ENCODE peak calls at places on chromosomes 6 and 20, in five cellular contexts. One of them, this sample, is unnamed.

GRCh38 chr6:139625998-139626975 is 251.8 kb upstream of the CITED2 start:
- DNase-seq in PC-3: no peak
- DNase-seq in neuronal stem cell: no peak
- DNase-seq in SJSA1: no peak
- DNase-seq in endodermal cell: no peak
- DNase-seq in this sample: no peak

GRCh38 chr20:45752747-45753146 is 30.6 kb downstream of the SPINT4 start:
- DNase-seq in PC-3: no peak
- DNase-seq in neuronal stem cell: no peak
- DNase-seq in SJSA1: no peak
- DNase-seq in endodermal cell: no peak
- DNase-seq in this sample: no peak

GRCh38 chr6:25945175-25945574 is 14.7 kb upstream of the SLC17A2 start:
- DNase-seq in PC-3: no peak
- DNase-seq in neuronal stem cell: no peak
- DNase-seq in SJSA1: no peak
- DNase-seq in endodermal cell: no peak
- DNase-seq in this sample: no peak

GRCh38 chr6:17035257-17035757 is 66.5 kb upstream of the STMND1 start:
- DNase-seq in PC-3: no peak
- DNase-seq in neuronal stem cell: no peak
- DNase-seq in SJSA1: no peak
- DNase-seq in endodermal cell: no peak
- DNase-seq in this sample: no peak

GRCh38 chr6:43926644-43927524 is 156.9 kb downstream of the VEGFA start:
- DNase-seq in PC-3: peak; percentile 53
- DNase-seq in neuronal stem cell: peak; percentile 53
- DNase-seq in SJSA1: peak; percentile 75
- DNase-seq in endodermal cell: peak; percentile 93
- DNase-seq in this sample: peak; percentile 72

GRCh38 chr6:31945507-31946369 is at the start of gene CFB:
- DNase-seq in PC-3: peak; percentile 79
- DNase-seq in neuronal stem cell: no peak
- DNase-seq in SJSA1: peak; percentile 44
- DNase-seq in endodermal cell: peak; percentile 63
- DNase-seq in this sample: peak; percentile 89

GRCh38 chr20:38076548-38076947 is 43.0 kb downstream of the RPRD1B start:
- DNase-seq in PC-3: no peak
- DNase-seq in neuronal stem cell: no peak
- DNase-seq in SJSA1: no peak
- DNase-seq in endodermal cell: no peak
- DNase-seq in this sample: no peak

GRCh38 chr20:20551409-20551808 is 161.0 kb downstream of the RALGAPA2 start:
- DNase-seq in PC-3: peak; percentile 38
- DNase-seq in neuronal stem cell: no peak
- DNase-seq in SJSA1: no peak
- DNase-seq in endodermal cell: no peak
- DNase-seq in this sample: no peak

GRCh38 chr6:40627316-40627715 is 40.2 kb upstream of the LRFN2 start:
- DNase-seq in PC-3: peak; percentile 4
- DNase-seq in neuronal stem cell: no peak
- DNase-seq in SJSA1: no peak
- DNase-seq in endodermal cell: no peak
- DNase-seq in this sample: no peak

GRCh38 chr6:136923116-136923953 is 1.2 kb downstream of the SLC35D3 start:
- DNase-seq in PC-3: no peak
- DNase-seq in neuronal stem cell: no peak
- DNase-seq in SJSA1: no peak
- DNase-seq in endodermal cell: peak; percentile 80
- DNase-seq in this sample: no peak

GRCh38 chr6:25889877-25890853 is 16.1 kb upstream of the SLC17A3 start:
- DNase-seq in PC-3: peak; percentile 75
- DNase-seq in neuronal stem cell: peak; percentile 48
- DNase-seq in SJSA1: peak; percentile 34
- DNase-seq in endodermal cell: peak; percentile 64
- DNase-seq in this sample: no peak

GRCh38 chr6:20001286-20001685 is 164.1 kb downstream of the ID4 start:
- DNase-seq in PC-3: no peak
- DNase-seq in neuronal stem cell: no peak
- DNase-seq in SJSA1: no peak
- DNase-seq in endodermal cell: no peak
- DNase-seq in this sample: no peak

GRCh38 chr6:156943167-156943566 is 166.0 kb downstream of the ARID1B start:
- DNase-seq in PC-3: no peak
- DNase-seq in neuronal stem cell: no peak
- DNase-seq in SJSA1: peak; percentile 50
- DNase-seq in endodermal cell: no peak
- DNase-seq in this sample: no peak

GRCh38 chr6:2850480-2851150 is 9.0 kb upstream of the SERPINB1 start:
- DNase-seq in PC-3: peak; percentile 48
- DNase-seq in neuronal stem cell: no peak
- DNase-seq in SJSA1: peak; percentile 79
- DNase-seq in endodermal cell: no peak
- DNase-seq in this sample: no peak

GRCh38 chr6:85516168-85516567 is 66.3 kb downstream of the NT5E start:
- DNase-seq in PC-3: peak; percentile 53
- DNase-seq in neuronal stem cell: no peak
- DNase-seq in SJSA1: peak; percentile 27
- DNase-seq in endodermal cell: no peak
- DNase-seq in this sample: no peak

GRCh38 chr6:110567957-110568696 is 91.7 kb upstream of the SLC22A16 start:
- DNase-seq in PC-3: no peak
- DNase-seq in neuronal stem cell: no peak
- DNase-seq in SJSA1: no peak
- DNase-seq in endodermal cell: no peak
- DNase-seq in this sample: no peak

GRCh38 chr6:70396796-70397729 is 16.2 kb upstream of the FAM135A start:
- DNase-seq in PC-3: peak; percentile 27
- DNase-seq in neuronal stem cell: no peak
- DNase-seq in SJSA1: peak; percentile 20
- DNase-seq in endodermal cell: no peak
- DNase-seq in this sample: no peak

GRCh38 chr6:116369540-116370327 is 1.0 kb upstream of the DSE start:
- DNase-seq in PC-3: no peak
- DNase-seq in neuronal stem cell: no peak
- DNase-seq in SJSA1: no peak
- DNase-seq in endodermal cell: no peak
- DNase-seq in this sample: no peak

GRCh38 chr20:38460040-38460623 is 12.5 kb upstream of the RALGAPB start:
- DNase-seq in PC-3: peak; percentile 91
- DNase-seq in neuronal stem cell: no peak
- DNase-seq in SJSA1: peak; percentile 54
- DNase-seq in endodermal cell: no peak
- DNase-seq in this sample: no peak

GRCh38 chr20:62048346-62048761 is 17.3 kb downstream of the TAF4 start:
- DNase-seq in PC-3: no peak
- DNase-seq in neuronal stem cell: no peak
- DNase-seq in SJSA1: no peak
- DNase-seq in endodermal cell: no peak
- DNase-seq in this sample: no peak

GRCh38 chr20:62020935-62021701 is 44.6 kb downstream of the TAF4 start:
- DNase-seq in PC-3: no peak
- DNase-seq in neuronal stem cell: no peak
- DNase-seq in SJSA1: no peak
- DNase-seq in endodermal cell: no peak
- DNase-seq in this sample: no peak

GRCh38 chr20:51163996-51164600 is 141.2 kb upstream of the KCNG1 start:
- DNase-seq in PC-3: no peak
- DNase-seq in neuronal stem cell: no peak
- DNase-seq in SJSA1: no peak
- DNase-seq in endodermal cell: no peak
- DNase-seq in this sample: no peak

DNA sequence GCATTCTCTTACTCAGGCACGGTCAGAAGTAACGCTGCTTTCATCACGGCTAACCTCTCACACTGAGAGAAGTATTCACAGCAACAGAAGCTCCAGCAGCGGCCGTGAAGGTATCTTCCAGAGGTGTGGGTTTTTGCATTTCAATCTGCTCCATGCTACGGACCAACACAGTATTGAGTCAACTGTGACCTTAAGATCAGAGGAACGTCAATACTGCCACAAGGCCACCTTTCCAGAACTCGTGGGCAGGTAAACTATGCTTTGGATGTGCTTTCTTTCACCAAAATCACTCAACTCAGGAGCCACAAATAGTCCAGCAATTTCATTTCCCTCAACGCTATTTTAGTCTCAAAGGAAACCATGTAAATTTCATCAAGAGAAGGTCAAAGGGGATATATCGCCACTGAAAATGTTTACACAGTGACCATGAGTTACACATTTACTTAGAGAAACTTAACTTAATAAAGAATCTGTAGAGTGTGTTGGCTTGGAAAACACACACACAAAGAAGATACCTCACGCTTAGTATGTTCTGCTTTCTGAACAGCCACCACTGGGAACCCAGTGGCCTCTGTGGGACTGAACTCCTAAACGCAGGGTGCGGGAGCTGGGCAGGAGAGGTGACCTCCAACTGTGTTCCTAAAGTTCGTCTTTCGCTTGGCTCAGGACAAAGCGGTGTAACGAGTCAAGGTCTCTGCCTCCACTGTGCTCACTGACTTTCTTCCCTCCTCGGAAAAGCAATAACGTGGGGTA is 27.9 kb downstream of the TXNDC5 start:
- DNase-seq in PC-3: no peak
- DNase-seq in neuronal stem cell: no peak
- DNase-seq in SJSA1: no peak
- DNase-seq in endodermal cell: no peak
- DNase-seq in this sample: no peak
- H3K36me3 ChIP-seq in PC-3: peaks cover 60% of the 10 kb centered on the region
- H3K36me3 ChIP-seq in neuronal stem cell: peaks cover 75% of the 10 kb centered on the region
- H3K36me3 ChIP-seq in SJSA1: peaks cover 72% of the 10 kb centered on the region
- H3K36me3 ChIP-seq in endodermal cell: peaks cover 56% of the 10 kb centered on the region
- H3K36me3 ChIP-seq in this sample: peaks cover 93% of the 10 kb centered on the region

GRCh38 chr6:13943943-13944342 is 19.2 kb downstream of the RNF182 start:
- DNase-seq in PC-3: no peak
- DNase-seq in neuronal stem cell: no peak
- DNase-seq in SJSA1: no peak
- DNase-seq in endodermal cell: no peak
- DNase-seq in this sample: no peak

GRCh38 chr6:13952101-13952500 is 27.3 kb downstream of the RNF182 start:
- DNase-seq in PC-3: no peak
- DNase-seq in neuronal stem cell: no peak
- DNase-seq in SJSA1: no peak
- DNase-seq in endodermal cell: no peak
- DNase-seq in this sample: no peak

GRCh38 chr6:13953061-13953705 is 28.4 kb downstream of the RNF182 start:
- DNase-seq in PC-3: peak; percentile 97
- DNase-seq in neuronal stem cell: no peak
- DNase-seq in SJSA1: peak; percentile 14
- DNase-seq in endodermal cell: no peak
- DNase-seq in this sample: no peak

GRCh38 chr6:13946506-13946905 is 21.8 kb downstream of the RNF182 start:
- DNase-seq in PC-3: peak; percentile 35
- DNase-seq in neuronal stem cell: no peak
- DNase-seq in SJSA1: no peak
- DNase-seq in endodermal cell: no peak
- DNase-seq in this sample: no peak

GRCh38 chr6:13947611-13948178 is 22.9 kb downstream of the RNF182 start:
- DNase-seq in PC-3: peak; percentile 19
- DNase-seq in neuronal stem cell: no peak
- DNase-seq in SJSA1: no peak
- DNase-seq in endodermal cell: no peak
- DNase-seq in this sample: no peak
- H3K9me3 ChIP-seq in PC-3: no peaks in the 10 kb centered on the region
- H3K9me3 ChIP-seq in neuronal stem cell: peaks cover 7% of the 10 kb centered on the region
- H3K9me3 ChIP-seq in SJSA1: no peaks in the 10 kb centered on the region
- H3K9me3 ChIP-seq in endodermal cell: peaks cover 57% of the 10 kb centered on the region
- H3K9me3 ChIP-seq in this sample: no peaks in the 10 kb centered on the region

GRCh38 chr6:33023536-33023935 is 14.1 kb upstream of the HLA-DOA start:
- DNase-seq in PC-3: no peak
- DNase-seq in neuronal stem cell: no peak
- DNase-seq in SJSA1: no peak
- DNase-seq in endodermal cell: no peak
- DNase-seq in this sample: no peak

GRCh38 chr6:33030245-33030644 is 20.9 kb upstream of the HLA-DOA start:
- DNase-seq in PC-3: no peak
- DNase-seq in neuronal stem cell: no peak
- DNase-seq in SJSA1: no peak
- DNase-seq in endodermal cell: no peak
- DNase-seq in this sample: no peak

GRCh38 chr6:33029297-33030184 is 20.1 kb upstream of the HLA-DOA start:
- DNase-seq in PC-3: no peak
- DNase-seq in neuronal stem cell: no peak
- DNase-seq in SJSA1: no peak
- DNase-seq in endodermal cell: no peak
- DNase-seq in this sample: peak; percentile 45

DNA sequence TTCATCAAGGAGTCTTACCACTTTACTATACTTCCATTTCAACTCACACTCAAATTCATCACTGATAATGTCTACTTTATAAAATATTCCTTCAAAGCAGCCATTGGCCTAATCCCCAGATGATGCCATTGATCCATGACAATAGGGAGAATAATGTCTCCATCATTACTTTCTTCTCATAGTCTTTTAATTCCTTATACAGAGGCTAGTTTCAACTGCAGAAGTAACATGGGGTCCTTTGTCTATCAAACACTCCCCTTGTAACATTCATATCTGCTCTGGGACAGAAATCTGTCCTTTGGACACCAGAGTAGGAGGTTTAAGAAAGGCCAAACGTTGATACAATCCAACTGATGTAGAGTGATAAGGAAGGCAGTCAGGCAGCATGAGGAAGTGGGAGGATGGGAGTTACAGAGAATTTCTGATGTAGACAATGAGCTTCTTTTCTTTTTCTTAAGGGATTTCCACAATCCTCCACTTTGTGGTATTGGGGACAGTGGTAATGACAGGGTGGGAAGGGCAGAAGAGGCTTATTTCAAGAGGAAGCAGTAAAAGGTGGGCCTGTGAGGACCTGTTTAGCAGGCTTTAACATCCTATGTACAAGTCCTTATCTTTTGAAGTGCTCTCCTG is 18.9 kb upstream of the HLA-DOA start:
- DNase-seq in PC-3: no peak
- DNase-seq in neuronal stem cell: no peak
- DNase-seq in SJSA1: no peak
- DNase-seq in endodermal cell: no peak
- DNase-seq in this sample: no peak
- H3K4me3 ChIP-seq in PC-3: no peak overlapping the region
- H3K4me3 ChIP-seq in neuronal stem cell: no peak overlapping the region
- H3K4me3 ChIP-seq in SJSA1: no peak overlapping the region
- H3K4me3 ChIP-seq in endodermal cell: no peak overlapping the region
- H3K4me3 ChIP-seq in this sample: no peak overlapping the region

GRCh38 chr6:24663198-24663597 is 3.5 kb downstream of the TDP2 start:
- DNase-seq in PC-3: no peak
- DNase-seq in neuronal stem cell: no peak
- DNase-seq in SJSA1: no peak
- DNase-seq in endodermal cell: no peak
- DNase-seq in this sample: no peak

GRCh38 chr6:24660100-24660499 is 6.6 kb downstream of the TDP2 start:
- DNase-seq in PC-3: no peak
- DNase-seq in neuronal stem cell: no peak
- DNase-seq in SJSA1: no peak
- DNase-seq in endodermal cell: no peak
- DNase-seq in this sample: no peak

GRCh38 chr6:24659547-24659946 is 7.2 kb downstream of the TDP2 start:
- DNase-seq in PC-3: no peak
- DNase-seq in neuronal stem cell: no peak
- DNase-seq in SJSA1: no peak
- DNase-seq in endodermal cell: no peak
- DNase-seq in this sample: no peak

GRCh38 chr6:24664049-24664987 is 2.4 kb downstream of the TDP2 start:
- DNase-seq in PC-3: no peak
- DNase-seq in neuronal stem cell: no peak
- DNase-seq in SJSA1: no peak
- DNase-seq in endodermal cell: no peak
- DNase-seq in this sample: no peak

GRCh38 chr6:24662206-24662605 is 4.5 kb downstream of the TDP2 start:
- DNase-seq in PC-3: no peak
- DNase-seq in neuronal stem cell: no peak
- DNase-seq in SJSA1: no peak
- DNase-seq in endodermal cell: no peak
- DNase-seq in this sample: no peak
- H3K36me3 ChIP-seq in PC-3: peaks cover 16% of the 10 kb centered on the region
- H3K36me3 ChIP-seq in neuronal stem cell: peaks cover 82% of the 10 kb centered on the region
- H3K36me3 ChIP-seq in SJSA1: peaks cover 54% of the 10 kb centered on the region
- H3K36me3 ChIP-seq in endodermal cell: peaks cover 67% of the 10 kb centered on the region
- H3K36me3 ChIP-seq in this sample: peaks cover 46% of the 10 kb centered on the region